ENCODE peak calls at places on chromosomes 5 and 9, in five cellular contexts. Q, Z, C, N and G are unnamed samples.

GRCh38 chr5:12480487-12480886 is 576.2 kb upstream of the CTNND2 start:
- DNase-seq in Q (no peak), Z (no peak), C (no peak), N (no peak), G (no peak)

GRCh38 chr5:106974256-106974655 is 696.5 kb downstream of the EFNA5 start:
- DNase-seq in Q (no peak), Z (no peak), C (no peak), N (no peak), G (no peak)

GRCh38 chr5:60148356-60148755 is 254.8 kb upstream of the PDE4D start:
- DNase-seq in Q (no peak), Z (no peak), C (peak; percentile 24), N (no peak), G (no peak)

GRCh38 chr5:115558388-115558956 is 13.9 kb upstream of the FEM1C start:
- DNase-seq in Q (no peak), Z (no peak), C (no peak), N (no peak), G (no peak)

GRCh38 chr5:33969572-33970452 is 14.7 kb downstream of the SLC45A2 start:
- DNase-seq in Q (no peak), Z (no peak), C (peak; percentile 74), N (no peak), G (no peak)

GRCh38 chr9:132948482-132949050 is 4.2 kb upstream of the TSC1 start:
- DNase-seq in Q (no peak), Z (no peak), C (no peak), N (no peak), G (no peak)

GRCh38 chr5:150623152-150623877 is 17.1 kb upstream of the SYNPO start:
- DNase-seq in Q (no peak), Z (no peak), C (no peak), N (no peak), G (no peak)

GRCh38 chr5:157914389-157914788 is 55.4 kb upstream of the CLINT1 start:
- DNase-seq in Q (no peak), Z (no peak), C (no peak), N (no peak), G (no peak)

GRCh38 chr9:7259544-7260241 is 501.9 kb downstream of the KDM4C start:
- DNase-seq in Q (no peak), Z (no peak), C (peak; percentile 5), N (no peak), G (no peak)

GRCh38 chr9:21836437-21837161 is 34.2 kb downstream of the MTAP start:
- DNase-seq in Q (no peak), Z (no peak), C (peak; percentile 97), N (no peak), G (no peak)

GRCh38 chr9:72718503-72718902 is 197.1 kb downstream of the TMC1 start:
- DNase-seq in Q (no peak), Z (no peak), C (no peak), N (no peak), G (no peak)

GRCh38 chr5:130337179-130337888 is 433.1 kb downstream of the CHSY3 start:
- DNase-seq in Q (no peak), Z (no peak), C (peak; percentile 61), N (no peak), G (no peak)

GRCh38 chr5:87007737-87008136 is 259.9 kb upstream of the RASA1 start:
- DNase-seq in Q (no peak), Z (no peak), C (no peak), N (no peak), G (no peak)

GRCh38 chr9:77912895-77913693 is 118.5 kb downstream of the GNAQ start:
- DNase-seq in Q (no peak), Z (no peak), C (peak; percentile 2), N (no peak), G (no peak)

GRCh38 chr5:170648546-170648945 is 135.0 kb upstream of the GABRP start:
- DNase-seq in Q (no peak), Z (no peak), C (no peak), N (no peak), G (no peak)

GRCh38 chr9:94175669-94176068 is 83.4 kb upstream of the ZNF169 start:
- DNase-seq in Q (no peak), Z (no peak), C (no peak), N (no peak), G (no peak)

GRCh38 chr5:143506881-143507552 is 103.5 kb upstream of the NR3C1 start:
- DNase-seq in Q (no peak), Z (no peak), C (peak; percentile 94), N (no peak), G (no peak)

GRCh38 chr5:1540166-1540565 is 16.4 kb upstream of the LPCAT1 start:
- DNase-seq in Q (peak; percentile 45), Z (no peak), C (no peak), N (no peak), G (peak; percentile 32)

GRCh38 chr5:151284392-151284967 is 19.1 kb downstream of the SLC36A3 start:
- DNase-seq in Q (no peak), Z (no peak), C (no peak), N (no peak), G (no peak)

GRCh38 chr5:57327934-57328333 is 154.1 kb downstream of the GPBP1 start:
- DNase-seq in Q (peak; percentile 88), Z (no peak), C (peak; percentile 82), N (no peak), G (no peak)

GRCh38 chr5:65588694-65589093 is 25.6 kb downstream of the PPWD1 start:
- DNase-seq in Q (no peak), Z (no peak), C (no peak), N (no peak), G (no peak)
- H3K36me3 ChIP-seq in Q (peaks cover 84% of the 10 kb centered on the region), Z (peaks cover 100% of the 10 kb centered on the region), C (no peaks in the 10 kb centered on the region), N (peaks cover 78% of the 10 kb centered on the region), G (peaks cover 9% of the 10 kb centered on the region)

GRCh38 chr9:134299883-134300282 is 26.4 kb upstream of the RXRA start:
- DNase-seq in Q (no peak), Z (peak; percentile 27), C (no peak), N (no peak), G (peak; percentile 72)

GRCh38 chr9:134298000-134298399 is 28.3 kb upstream of the RXRA start:
- DNase-seq in Q (no peak), Z (no peak), C (no peak), N (no peak), G (no peak)

GRCh38 chr9:134297581-134297980 is 28.7 kb upstream of the RXRA start:
- DNase-seq in Q (no peak), Z (peak; percentile 15), C (no peak), N (no peak), G (no peak)

GRCh38 chr9:134297082-134297415 is 29.2 kb upstream of the RXRA start:
- DNase-seq in Q (no peak), Z (no peak), C (no peak), N (no peak), G (no peak)

GRCh38 chr9:134299068-134299467 is 27.2 kb upstream of the RXRA start:
- DNase-seq in Q (no peak), Z (no peak), C (no peak), N (no peak), G (no peak)
- H3K4me1 ChIP-seq in Q (no peaks in the 10 kb centered on the region), Z (peaks cover 3% of the 10 kb centered on the region), C (peaks cover 5% of the 10 kb centered on the region), N (peaks cover 3% of the 10 kb centered on the region), G (no peaks in the 10 kb centered on the region)

GRCh38 chr5:40414922-40415321 is 264.8 kb upstream of the PTGER4 start:
- DNase-seq in Q (no peak), Z (no peak), C (no peak), N (no peak), G (no peak)

GRCh38 chr5:40410231-40410861 is 269.4 kb upstream of the PTGER4 start:
- DNase-seq in Q (no peak), Z (no peak), C (peak; percentile 71), N (peak; percentile 21), G (no peak)

GRCh38 chr5:40413747-40414146 is 266.0 kb upstream of the PTGER4 start:
- DNase-seq in Q (no peak), Z (no peak), C (no peak), N (no peak), G (no peak)

GRCh38 chr5:40409600-40409999 is 270.1 kb upstream of the PTGER4 start:
- DNase-seq in Q (no peak), Z (peak; percentile 33), C (no peak), N (peak; percentile 21), G (no peak)

DNA sequence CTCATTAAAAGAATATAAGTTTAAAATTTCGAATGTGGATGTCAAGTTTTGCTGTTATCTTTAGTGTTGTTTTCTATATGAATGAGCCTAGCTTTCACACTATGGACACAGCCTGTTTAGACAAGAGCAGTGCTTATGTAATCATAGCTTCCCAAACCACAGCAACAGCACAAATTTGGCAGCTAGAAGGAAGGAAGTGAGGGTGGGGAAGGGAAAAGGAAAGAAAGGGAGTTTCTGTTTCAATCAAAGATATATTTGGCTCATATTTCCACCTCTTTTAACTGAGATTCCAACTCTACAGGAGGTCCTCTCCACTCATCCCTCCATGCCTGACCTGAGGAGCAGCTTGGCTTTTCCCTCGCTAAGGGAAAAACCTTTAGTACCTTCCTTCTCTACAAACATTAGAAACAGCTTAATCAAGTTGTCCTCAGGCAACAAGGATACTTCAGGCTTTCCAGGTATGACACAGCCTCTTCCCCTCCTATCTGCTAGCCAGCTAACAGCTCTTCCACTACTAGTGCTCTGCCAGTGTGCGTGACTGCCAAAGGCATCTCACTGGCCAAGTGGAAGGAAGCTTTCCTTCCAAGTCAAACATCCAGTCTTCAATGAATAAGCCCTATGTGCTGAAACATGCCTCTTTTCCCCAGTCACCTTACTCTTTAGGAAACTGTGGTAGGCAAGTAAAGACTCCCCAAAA is 268.6 kb upstream of the PTGER4 start:
- DNase-seq in Q (peak; percentile 87), Z (no peak), C (peak; percentile 97), N (peak; percentile 25), G (no peak)
- H3K27ac ChIP-seq in Q (peak overlapping the region; percentile 98), Z (peak overlapping the region; percentile 62), C (peak overlapping the region; percentile 90), N (peak overlapping the region; percentile 29), G (peak overlapping the region; percentile 41)

GRCh38 chr5:133250527-133250926 is 198.7 kb downstream of the HSPA4 start:
- DNase-seq in Q (no peak), Z (no peak), C (no peak), N (no peak), G (no peak)

GRCh38 chr5:133252133-133252480 is 200.3 kb downstream of the HSPA4 start:
- DNase-seq in Q (no peak), Z (no peak), C (no peak), N (no peak), G (no peak)

GRCh38 chr5:133253076-133253475 is 201.3 kb downstream of the HSPA4 start:
- DNase-seq in Q (no peak), Z (no peak), C (no peak), N (no peak), G (no peak)

GRCh38 chr5:133249593-133249992 is 197.8 kb downstream of the HSPA4 start:
- DNase-seq in Q (no peak), Z (no peak), C (peak; percentile 74), N (no peak), G (no peak)

DNA sequence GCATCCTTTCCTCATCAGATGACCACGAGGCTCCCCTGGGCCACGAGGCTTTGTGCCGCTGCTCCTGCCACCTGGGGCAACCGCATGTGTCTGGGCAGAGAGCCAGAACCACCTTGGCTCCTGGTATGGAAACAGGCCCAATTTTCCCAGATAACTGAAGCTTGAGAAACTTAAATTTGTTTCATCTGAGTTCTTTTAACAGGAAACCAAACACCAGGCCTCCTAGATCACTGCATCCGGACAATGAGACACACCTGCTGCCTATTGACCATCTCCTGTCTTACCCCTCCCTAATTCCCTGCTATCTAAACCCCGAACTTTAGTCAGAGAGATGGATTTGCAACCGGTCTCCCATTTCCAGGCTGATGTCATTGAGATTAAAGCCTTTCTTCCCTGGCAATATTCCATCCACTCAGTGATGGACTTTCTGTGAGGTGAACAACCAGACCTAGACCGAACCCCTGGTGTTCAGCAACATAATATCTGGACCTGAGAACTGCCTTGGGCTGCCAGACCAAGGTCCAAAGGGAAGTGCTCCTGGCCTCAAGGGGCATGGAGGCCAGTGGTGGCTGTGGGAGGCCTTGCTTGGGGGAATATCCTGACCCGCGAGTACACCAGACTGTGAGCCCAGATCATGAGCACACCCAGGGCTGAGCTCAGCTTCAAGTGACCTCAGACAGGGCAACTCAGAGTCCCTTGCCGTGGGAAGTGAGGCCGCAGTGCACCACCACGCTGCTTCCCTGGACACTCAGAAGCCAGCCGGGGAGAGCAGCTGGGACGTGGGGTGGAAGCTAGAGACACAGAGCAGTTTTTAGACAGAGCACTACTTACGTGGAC is 199.7 kb downstream of the HSPA4 start:
- DNase-seq in Q (no peak), Z (no peak), C (peak; percentile 59), N (no peak), G (no peak)
- H3K36me3 ChIP-seq in Q (no peaks in the 10 kb centered on the region), Z (no peaks in the 10 kb centered on the region), C (no peaks in the 10 kb centered on the region), N (no peaks in the 10 kb centered on the region), G (no peaks in the 10 kb centered on the region)